ENCODE peak calls at places on chromosomes 7 and 10, in nine cellular contexts. S is HCT116, N is GM23248, P is dermis microvascular lymphatic vessel endothelial cell, Z is A549, D is GM12891, L is iris pigment epithelial cell, J is psoas muscle, X is germinal center. K is an unnamed sample.

GRCh38 chr10:74704629-74705360 is 121.6 kb upstream of the KAT6B start:
- DNase-seq in S (no peak), N (no peak), P (no peak), Z (no peak), D (no peak), L (peak; percentile 35), J (no peak), X (no peak), K (no peak)

GRCh38 chr7:38669965-38670520 is 38.9 kb upstream of the AMPH start:
- DNase-seq in S (no peak), N (no peak), P (no peak), Z (no peak), D (no peak), L (no peak), J (no peak), X (no peak), K (peak; percentile 11)

GRCh38 chr10:101920497-101920896 is 76.9 kb upstream of the KCNIP2 start:
- DNase-seq in S (no peak), N (no peak), P (no peak), Z (no peak), D (no peak), L (no peak), J (no peak), X (no peak), K (no peak)

GRCh38 chr10:78688945-78689935 is 379.5 kb upstream of the ZMIZ1 start:
- DNase-seq in S (no peak), N (peak; percentile 53), P (no peak), Z (no peak), D (no peak), L (no peak), J (peak; percentile 35), X (no peak), K (peak; percentile 64)

GRCh38 chr7:46478046-46478445 is 557.0 kb upstream of the IGFBP3 start:
- DNase-seq in S (no peak), N (peak; percentile 55), P (no peak), Z (no peak), D (no peak), L (peak; percentile 74), J (no peak), X (no peak), K (no peak)

GRCh38 chr7:149725426-149725821 is 48.0 kb downstream of the ZNF467 start:
- DNase-seq in S (no peak), N (no peak), P (no peak), Z (no peak), D (no peak), L (no peak), J (no peak), X (no peak), K (no peak)

GRCh38 chr7:155962191-155962967 is 150.1 kb upstream of the SHH start:
- DNase-seq in S (peak; percentile 84), N (peak; percentile 5), P (peak; percentile 77), Z (peak; percentile 52), D (peak; percentile 50), L (peak; percentile 78), J (no peak), X (no peak), K (no peak)

GRCh38 chr7:7103343-7104313 is 78.7 kb upstream of the C1GALT1 start:
- DNase-seq in S (peak; percentile 48), N (peak; percentile 78), P (peak; percentile 72), Z (peak; percentile 46), D (peak; percentile 19), L (peak; percentile 74), J (no peak), X (peak; percentile 55), K (no peak)

GRCh38 chr7:5831196-5831595 is 49.4 kb upstream of the OCM start:
- DNase-seq in S (no peak), N (no peak), P (no peak), Z (no peak), D (no peak), L (peak; percentile 39), J (no peak), X (no peak), K (no peak)

GRCh38 chr7:91098566-91098965 is 165.7 kb upstream of the FZD1 start:
- DNase-seq in S (no peak), N (no peak), P (no peak), Z (no peak), D (no peak), L (peak; percentile 47), J (no peak), X (no peak), K (no peak)

GRCh38 chr10:101892782-101893391 is 49.3 kb upstream of the KCNIP2 start:
- DNase-seq in S (no peak), N (peak; percentile 43), P (no peak), Z (peak; percentile 27), D (no peak), L (peak; percentile 37), J (no peak), X (no peak), K (no peak)

GRCh38 chr10:122850705-122851640 is 5.3 kb upstream of the CUZD1 start:
- DNase-seq in S (no peak), N (peak; percentile 39), P (peak; percentile 81), Z (no peak), D (no peak), L (peak; percentile 78), J (no peak), X (no peak), K (no peak)

GRCh38 chr10:123996302-123996701 is 97.1 kb downstream of the CHST15 start:
- DNase-seq in S (no peak), N (no peak), P (no peak), Z (no peak), D (no peak), L (no peak), J (no peak), X (peak; percentile 1), K (no peak)

GRCh38 chr10:36344816-36345215 is 702.7 kb upstream of the FZD8 start:
- DNase-seq in S (no peak), N (no peak), P (no peak), Z (no peak), D (no peak), L (no peak), J (no peak), X (no peak), K (no peak)

GRCh38 chr7:155122831-155123230 is 52.7 kb downstream of the HTR5A start:
- DNase-seq in S (no peak), N (no peak), P (no peak), Z (no peak), D (no peak), L (no peak), J (no peak), X (no peak), K (no peak)